ENCODE peak calls at places on chromosomes 16 and 17, in four cellular contexts. One of them, this sample, is unnamed. For H3K4me1, the result is how much of the 10 kb centered on the place peaks cover.

GRCh38 chr16:23510154-23510914 is at the start of gene GGA2:
- DNase-seq in neural progenitor cell: peak
- DNase-seq in fibroblast of lung: peak
- DNase-seq in MM.1S: peak
- DNase-seq in this sample: no peak

GRCh38 chr16:24970708-24971107 is 44.5 kb downstream of the ARHGAP17 start:
- DNase-seq in neural progenitor cell: no peak
- DNase-seq in fibroblast of lung: no peak
- DNase-seq in MM.1S: no peak
- DNase-seq in this sample: no peak

GRCh38 chr17:77228224-77229215 is 87.8 kb downstream of the SEC14L1 start:
- DNase-seq in neural progenitor cell: peak
- DNase-seq in fibroblast of lung: no peak
- DNase-seq in MM.1S: no peak
- DNase-seq in this sample: no peak

GRCh38 chr17:82808006-82808405 is 31.8 kb downstream of the ZNF750 start:
- DNase-seq in neural progenitor cell: no peak
- DNase-seq in fibroblast of lung: no peak
- DNase-seq in MM.1S: no peak
- DNase-seq in this sample: no peak

GRCh38 chr17:59160203-59161025 is 4.9 kb downstream of the PRR11 start:
- DNase-seq in neural progenitor cell: no peak
- DNase-seq in fibroblast of lung: no peak
- DNase-seq in MM.1S: peak
- DNase-seq in this sample: no peak

GRCh38 chr17:3738562-3739295 is 15.0 kb downstream of the HASPIN start:
- DNase-seq in neural progenitor cell: peak
- DNase-seq in fibroblast of lung: peak
- DNase-seq in MM.1S: no peak
- DNase-seq in this sample: peak

GRCh38 chr16:71565812-71566700 is 10.8 kb downstream of the TAT start:
- DNase-seq in neural progenitor cell: no peak
- DNase-seq in fibroblast of lung: no peak
- DNase-seq in MM.1S: no peak
- DNase-seq in this sample: no peak

GRCh38 chr16:58652741-58653140 is 23.1 kb upstream of the CNOT1 start:
- DNase-seq in neural progenitor cell: peak
- DNase-seq in fibroblast of lung: peak
- DNase-seq in MM.1S: no peak
- DNase-seq in this sample: no peak

GRCh38 chr17:75869282-75870141 is 8.9 kb downstream of the TRIM47 start:
- DNase-seq in neural progenitor cell: no peak
- DNase-seq in fibroblast of lung: peak
- DNase-seq in MM.1S: no peak
- DNase-seq in this sample: no peak

GRCh38 chr17:57670769-57671545 is 74.1 kb downstream of the CCDC182 start:
- DNase-seq in neural progenitor cell: no peak
- DNase-seq in fibroblast of lung: no peak
- DNase-seq in MM.1S: no peak
- DNase-seq in this sample: peak

GRCh38 chr16:13150181-13150885 is 248.9 kb downstream of the SHISA9 start:
- DNase-seq in neural progenitor cell: no peak
- DNase-seq in fibroblast of lung: no peak
- DNase-seq in MM.1S: no peak
- DNase-seq in this sample: peak

GRCh38 chr17:29059281-29059680 is 16.3 kb downstream of the PIPOX start:
- DNase-seq in neural progenitor cell: no peak
- DNase-seq in fibroblast of lung: peak
- DNase-seq in MM.1S: no peak
- DNase-seq in this sample: no peak

GRCh38 chr16:2686912-2687507 is 4.7 kb downstream of the KCTD5 start:
- DNase-seq in neural progenitor cell: no peak
- DNase-seq in fibroblast of lung: no peak
- DNase-seq in MM.1S: peak
- DNase-seq in this sample: no peak

GRCh38 chr17:81417049-81417878 is 22.0 kb downstream of the BAHCC1 start:
- DNase-seq in neural progenitor cell: no peak
- DNase-seq in fibroblast of lung: peak
- DNase-seq in MM.1S: no peak
- DNase-seq in this sample: no peak

GRCh38 chr16:21104124-21104860 is 46.4 kb downstream of the DNAH3 start:
- DNase-seq in neural progenitor cell: peak
- DNase-seq in fibroblast of lung: peak
- DNase-seq in MM.1S: no peak
- DNase-seq in this sample: no peak

GRCh38 chr17:83192161-83192788 is 112.9 kb downstream of the METRNL start:
- DNase-seq in neural progenitor cell: no peak
- DNase-seq in fibroblast of lung: peak
- DNase-seq in MM.1S: no peak
- DNase-seq in this sample: no peak

GRCh38 chr16:952321-952720 is 18.5 kb downstream of the LMF1 start:
- DNase-seq in neural progenitor cell: no peak
- DNase-seq in fibroblast of lung: no peak
- DNase-seq in MM.1S: no peak
- DNase-seq in this sample: no peak

GRCh38 chr16:8867483-8868271 is 1.1 kb downstream of the CARHSP1 start:
- DNase-seq in neural progenitor cell: peak
- DNase-seq in fibroblast of lung: no peak
- DNase-seq in MM.1S: peak
- DNase-seq in this sample: peak

GRCh38 chr17:64449545-64449944 is 630 bp downstream of the MILR1 start:
- DNase-seq in neural progenitor cell: no peak
- DNase-seq in fibroblast of lung: no peak
- DNase-seq in MM.1S: no peak
- DNase-seq in this sample: no peak

GRCh38 chr16:11105038-11105903 is 150.7 kb downstream of the SOCS1 start:
- DNase-seq in neural progenitor cell: no peak
- DNase-seq in fibroblast of lung: peak
- DNase-seq in MM.1S: peak
- DNase-seq in this sample: peak

GRCh38 chr16:51149721-51150158 is 1.3 kb downstream of the SALL1 start:
- DNase-seq in neural progenitor cell: peak
- DNase-seq in fibroblast of lung: no peak
- DNase-seq in MM.1S: no peak
- DNase-seq in this sample: no peak

GRCh38 chr16:56774009-56774408 is 44.1 kb downstream of the NUP93 start:
- DNase-seq in neural progenitor cell: no peak
- DNase-seq in fibroblast of lung: no peak
- DNase-seq in MM.1S: no peak
- DNase-seq in this sample: no peak

GRCh38 chr16:75264531-75264998 is 13.1 kb upstream of the BCAR1 start:
- DNase-seq in neural progenitor cell: no peak
- DNase-seq in fibroblast of lung: no peak
- DNase-seq in MM.1S: no peak
- DNase-seq in this sample: no peak

GRCh38 chr17:58245428-58246103 is 7.2 kb downstream of the LPO start:
- DNase-seq in neural progenitor cell: no peak
- DNase-seq in fibroblast of lung: no peak
- DNase-seq in MM.1S: no peak
- DNase-seq in this sample: no peak

DNA sequence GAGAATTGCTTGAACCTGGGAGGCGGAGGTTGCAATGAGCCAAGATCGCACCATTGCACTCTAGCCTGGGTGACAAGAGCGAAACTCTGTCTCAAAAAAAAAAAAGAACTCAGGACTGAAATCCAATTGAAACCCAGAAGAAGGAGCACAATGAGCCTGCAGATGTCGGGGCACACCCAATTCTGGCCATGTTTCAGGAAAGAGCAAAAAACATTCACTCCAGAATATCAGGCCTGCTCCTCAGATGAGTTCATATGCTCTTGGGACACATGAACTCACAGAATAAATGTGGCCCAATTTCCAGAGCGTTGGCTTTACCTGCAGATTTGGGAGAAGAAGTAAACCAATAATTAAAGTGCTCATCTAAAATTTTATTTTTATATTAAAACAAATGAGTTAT is 3.0 kb upstream of the CMTM2 start:
- DNase-seq in neural progenitor cell: no peak
- DNase-seq in fibroblast of lung: no peak
- DNase-seq in MM.1S: no peak
- DNase-seq in this sample: no peak
- H3K4me1 ChIP-seq in neural progenitor cell: under half
- H3K4me1 ChIP-seq in fibroblast of lung: under half
- H3K4me1 ChIP-seq in MM.1S: under half
- H3K4me1 ChIP-seq in this sample: under half

DNA sequence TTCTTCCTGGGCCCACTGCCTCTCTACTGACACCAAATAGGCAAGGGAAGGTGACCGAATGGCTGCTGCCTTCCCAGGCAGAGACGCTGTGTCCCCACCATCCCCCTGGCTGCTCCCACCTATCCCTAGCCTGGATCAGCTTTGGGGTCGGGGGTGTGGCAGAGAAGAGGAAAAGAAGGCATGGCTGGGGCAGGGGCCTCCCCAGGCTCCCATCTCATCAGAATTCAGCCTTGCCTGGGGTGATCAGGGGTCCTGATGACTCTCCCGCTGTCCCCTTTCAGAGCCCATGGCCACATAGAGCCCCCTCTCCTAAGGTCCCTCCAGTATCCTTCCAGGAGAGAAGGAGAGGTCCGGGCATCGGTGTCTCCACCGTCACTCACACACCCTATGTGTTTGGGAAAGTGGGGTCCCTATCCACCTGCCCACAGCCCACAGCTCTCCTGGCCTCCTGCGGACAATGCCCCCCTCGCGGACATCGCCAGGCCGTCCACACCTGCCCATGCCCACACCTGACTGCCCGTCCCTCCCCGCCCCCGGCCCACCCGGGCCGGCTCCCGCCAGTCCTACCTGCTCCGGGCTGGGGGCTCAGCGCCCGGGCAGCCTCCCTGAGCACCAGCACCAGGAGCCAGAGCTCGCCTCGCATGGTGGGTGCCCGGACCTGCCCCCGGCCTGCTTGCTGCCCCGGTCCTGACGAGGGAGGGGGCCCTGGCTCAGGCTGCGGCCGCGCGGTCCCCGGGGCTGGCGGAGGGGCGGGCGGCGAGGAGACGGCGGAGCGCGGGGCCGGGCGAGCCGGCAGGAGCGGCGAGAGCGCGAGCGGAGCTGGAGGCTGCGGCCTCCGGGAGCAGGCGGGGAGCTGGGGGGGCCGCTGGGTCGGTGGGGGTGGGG is at the start of gene PLXDC1:
- DNase-seq in neural progenitor cell: peak
- DNase-seq in fibroblast of lung: no peak
- DNase-seq in MM.1S: no peak
- DNase-seq in this sample: no peak
- H3K9ac ChIP-seq in neural progenitor cell: no peak
- H3K9ac ChIP-seq in fibroblast of lung: no peak
- H3K9ac ChIP-seq in MM.1S: no peak
- H3K9ac ChIP-seq in this sample: peak

GRCh38 chr16:89563639-89564392 is 3.3 kb downstream of the RPL13 start:
- DNase-seq in neural progenitor cell: no peak
- DNase-seq in fibroblast of lung: no peak
- DNase-seq in MM.1S: no peak
- DNase-seq in this sample: no peak
- H3K27ac ChIP-seq in neural progenitor cell: peak
- H3K27ac ChIP-seq in fibroblast of lung: no peak
- H3K27ac ChIP-seq in MM.1S: no peak
- H3K27ac ChIP-seq in this sample: no peak

GRCh38 chr17:40356906-40357861 is 7.4 kb downstream of the GJD3 start:
- DNase-seq in neural progenitor cell: no peak
- DNase-seq in fibroblast of lung: no peak
- DNase-seq in MM.1S: no peak
- DNase-seq in this sample: no peak
- H3K4me1 ChIP-seq in neural progenitor cell: under half
- H3K4me1 ChIP-seq in fibroblast of lung: under half
- H3K4me1 ChIP-seq in MM.1S: under half
- H3K4me1 ChIP-seq in this sample: under half

DNA sequence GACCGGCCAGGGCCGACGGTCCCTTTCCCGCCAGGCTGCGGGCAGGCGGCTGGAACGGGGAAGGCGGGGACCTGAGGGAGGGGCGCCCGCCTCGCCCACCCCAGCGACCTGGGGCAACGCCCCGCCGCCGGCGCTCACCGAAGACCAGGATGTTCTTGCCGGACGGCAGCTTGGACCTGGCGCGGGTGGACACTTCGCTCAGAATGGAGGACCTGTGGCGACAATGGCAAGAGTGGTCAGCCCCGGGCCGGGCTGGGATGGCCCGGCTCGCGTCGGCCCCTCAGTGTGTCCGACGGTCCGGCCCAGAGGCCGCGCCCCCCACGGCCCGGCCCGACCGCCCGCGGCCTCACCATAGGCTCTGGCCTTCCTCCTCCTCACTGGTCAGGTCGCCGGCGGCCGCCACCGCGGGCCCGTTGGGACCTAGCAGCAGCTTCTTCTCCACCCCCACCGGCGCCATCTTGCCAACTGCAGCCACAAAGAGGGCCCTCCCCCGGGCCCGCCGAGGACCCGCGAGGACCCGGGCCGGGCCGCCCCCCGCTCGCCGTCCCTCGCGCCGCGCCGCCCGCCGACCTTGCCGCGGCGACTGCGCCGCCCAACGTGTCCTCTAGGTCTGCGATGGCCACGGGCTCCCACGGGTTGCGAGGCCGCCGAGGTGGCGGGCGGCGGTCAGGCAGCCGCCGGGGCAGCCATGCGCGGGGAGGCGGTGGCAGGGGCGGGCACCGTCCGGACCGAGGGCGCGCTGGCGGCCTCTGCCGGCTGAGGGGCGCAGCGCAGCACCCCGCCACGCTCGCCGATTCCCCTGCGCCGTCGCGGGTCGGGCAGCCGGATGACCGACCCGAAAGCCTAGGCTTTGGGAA is at the start of gene DYNC1LI2:
- DNase-seq in neural progenitor cell: peak
- DNase-seq in fibroblast of lung: peak
- DNase-seq in MM.1S: peak
- DNase-seq in this sample: peak
- H3K9ac ChIP-seq in neural progenitor cell: peak
- H3K9ac ChIP-seq in fibroblast of lung: peak
- H3K9ac ChIP-seq in MM.1S: peak
- H3K9ac ChIP-seq in this sample: peak

GRCh38 chr16:68704232-68704867 is 32.7 kb upstream of the CDH1 start:
- DNase-seq in neural progenitor cell: peak
- DNase-seq in fibroblast of lung: peak
- DNase-seq in MM.1S: peak
- DNase-seq in this sample: peak
- H3K27ac ChIP-seq in neural progenitor cell: no peak
- H3K27ac ChIP-seq in fibroblast of lung: no peak
- H3K27ac ChIP-seq in MM.1S: no peak
- H3K27ac ChIP-seq in this sample: no peak

DNA sequence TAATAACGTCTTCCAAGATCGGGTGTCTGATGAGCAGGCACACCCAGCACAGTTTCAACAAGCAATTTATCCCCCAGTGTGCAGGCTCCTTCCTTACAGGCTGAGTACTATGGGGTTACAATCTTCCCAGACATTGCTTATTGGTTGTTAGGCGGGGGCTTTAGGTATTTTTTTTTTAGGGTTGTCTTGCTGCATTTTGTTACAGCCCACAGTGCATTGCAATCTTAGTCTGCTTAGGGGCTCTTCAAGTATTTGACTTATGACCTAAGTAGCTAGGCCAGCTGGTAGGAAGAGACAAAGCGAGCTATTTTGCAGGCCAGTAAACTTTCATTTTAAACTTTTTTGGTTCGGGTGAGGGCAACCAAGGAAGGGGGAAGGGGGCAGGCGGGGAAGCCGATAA is 5.8 kb downstream of the PLD6 start:
- DNase-seq in neural progenitor cell: no peak
- DNase-seq in fibroblast of lung: no peak
- DNase-seq in MM.1S: no peak
- DNase-seq in this sample: no peak
- H3K4me1 ChIP-seq in neural progenitor cell: under half
- H3K4me1 ChIP-seq in fibroblast of lung: under half
- H3K4me1 ChIP-seq in MM.1S: under half
- H3K4me1 ChIP-seq in this sample: under half

GRCh38 chr17:17750881-17751280 is 69.6 kb downstream of the RAI1 start:
- DNase-seq in neural progenitor cell: no peak
- DNase-seq in fibroblast of lung: no peak
- DNase-seq in MM.1S: no peak
- DNase-seq in this sample: no peak
- H3K9ac ChIP-seq in neural progenitor cell: no peak
- H3K9ac ChIP-seq in fibroblast of lung: no peak
- H3K9ac ChIP-seq in MM.1S: no peak
- H3K9ac ChIP-seq in this sample: no peak

This sample was measured in DND-41.